ENCODE peak calls at places on chromosome 3, in six cellular contexts. Z, V, M, E, N and Y are unnamed samples.

GRCh38 chr3:65796676-65797075 is 242.0 kb downstream of the MAGI1 start:
- DNase-seq in N (no peak), M (no peak), V (no peak), Z (no peak), E (no peak), Y (no peak)

GRCh38 chr3:183378008-183378407 is 50.4 kb downstream of the MCF2L2 start:
- DNase-seq in E (no peak), Z (no peak), M (no peak), N (no peak), V (no peak), Y (no peak)

GRCh38 chr3:111732248-111732879 is 126.7 kb upstream of the PHLDB2 start:
- DNase-seq in V (no peak), M (no peak), Z (no peak), N (no peak), E (no peak), Y (no peak)

GRCh38 chr3:43345877-43346276 is 59.5 kb downstream of the SNRK start:
- DNase-seq in M (peak), E (peak), Z (no peak), V (no peak), N (no peak), Y (no peak)

GRCh38 chr3:168864107-168865021 is 768.6 kb upstream of the GOLIM4 start:
- DNase-seq in M (no peak), V (no peak), E (no peak), N (no peak), Z (no peak), Y (no peak)

GRCh38 chr3:76436895-76437294 is 603.0 kb upstream of the ROBO2 start:
- DNase-seq in Z (no peak), E (peak), V (no peak), N (no peak), M (peak), Y (peak)

GRCh38 chr3:52528596-52529375 is 4.9 kb downstream of the NT5DC2 start:
- DNase-seq in Z (no peak), M (no peak), V (no peak), N (no peak), E (no peak), Y (no peak)

GRCh38 chr3:160667452-160667851 is 9.5 kb upstream of the ARL14 start:
- DNase-seq in E (peak), N (no peak), M (peak), V (peak), Z (no peak), Y (peak)

GRCh38 chr3:186024210-186024609 is 84.7 kb downstream of the ETV5 start:
- DNase-seq in M (no peak), Z (no peak), E (no peak), N (no peak), V (no peak), Y (no peak)